ENCODE peak calls at places on chromosome 19, in nine cellular contexts. One of them, this sample, is unnamed.

GRCh38 chr19:55228403-55229031 is at the start of gene TMEM86B:
- DNase-seq in nucleus accumbens: no peak
- DNase-seq in fibroblast of villous mesenchyme: no peak
- DNase-seq in BJ: no peak
- DNase-seq in GF-D8: no peak
- DNase-seq in uterus: no peak
- DNase-seq in astrocyte of the hippocampus: no peak
- DNase-seq in RPMI7951: no peak
- DNase-seq in fibroblast of mammary gland: no peak
- DNase-seq in this sample: no peak

GRCh38 chr19:18234194-18234593 is 8.0 kb upstream of the PDE4C start:
- DNase-seq in nucleus accumbens: no peak
- DNase-seq in fibroblast of villous mesenchyme: no peak
- DNase-seq in BJ: no peak
- DNase-seq in GF-D8: no peak
- DNase-seq in uterus: no peak
- DNase-seq in astrocyte of the hippocampus: no peak
- DNase-seq in RPMI7951: no peak
- DNase-seq in fibroblast of mammary gland: no peak
- DNase-seq in this sample: no peak

GRCh38 chr19:45507864-45508680 is 793 bp downstream of the VASP start:
- DNase-seq in nucleus accumbens: no peak
- DNase-seq in fibroblast of villous mesenchyme: no peak
- DNase-seq in BJ: no peak
- DNase-seq in GF-D8: no peak
- DNase-seq in uterus: peak
- DNase-seq in astrocyte of the hippocampus: peak
- DNase-seq in RPMI7951: peak
- DNase-seq in fibroblast of mammary gland: no peak
- DNase-seq in this sample: peak

GRCh38 chr19:3968556-3969434 is 2.1 kb downstream of the DAPK3 start:
- DNase-seq in nucleus accumbens: no peak
- DNase-seq in fibroblast of villous mesenchyme: peak
- DNase-seq in BJ: peak
- DNase-seq in GF-D8: no peak
- DNase-seq in uterus: peak
- DNase-seq in astrocyte of the hippocampus: peak
- DNase-seq in RPMI7951: peak
- DNase-seq in fibroblast of mammary gland: peak
- DNase-seq in this sample: peak

GRCh38 chr19:5503598-5503997 is 48.4 kb downstream of the ZNRF4 start:
- DNase-seq in nucleus accumbens: no peak
- DNase-seq in fibroblast of villous mesenchyme: no peak
- DNase-seq in BJ: no peak
- DNase-seq in GF-D8: no peak
- DNase-seq in uterus: no peak
- DNase-seq in astrocyte of the hippocampus: no peak
- DNase-seq in RPMI7951: no peak
- DNase-seq in fibroblast of mammary gland: peak
- DNase-seq in this sample: no peak

GRCh38 chr19:42831221-42832019 is 48.1 kb downstream of the PSG1 start:
- DNase-seq in nucleus accumbens: no peak
- DNase-seq in fibroblast of villous mesenchyme: no peak
- DNase-seq in BJ: no peak
- DNase-seq in GF-D8: no peak
- DNase-seq in uterus: no peak
- DNase-seq in astrocyte of the hippocampus: no peak
- DNase-seq in RPMI7951: no peak
- DNase-seq in fibroblast of mammary gland: no peak
- DNase-seq in this sample: no peak

GRCh38 chr19:39410620-39411005 is 1.9 kb upstream of the PLEKHG2 start:
- DNase-seq in nucleus accumbens: no peak
- DNase-seq in fibroblast of villous mesenchyme: no peak
- DNase-seq in BJ: no peak
- DNase-seq in GF-D8: no peak
- DNase-seq in uterus: no peak
- DNase-seq in astrocyte of the hippocampus: peak
- DNase-seq in RPMI7951: no peak
- DNase-seq in fibroblast of mammary gland: no peak
- DNase-seq in this sample: no peak

GRCh38 chr19:344625-345319 is at the start of gene MIER2:
- DNase-seq in nucleus accumbens: peak
- DNase-seq in fibroblast of villous mesenchyme: peak
- DNase-seq in BJ: no peak
- DNase-seq in GF-D8: peak
- DNase-seq in uterus: peak
- DNase-seq in astrocyte of the hippocampus: peak
- DNase-seq in RPMI7951: peak
- DNase-seq in fibroblast of mammary gland: peak
- DNase-seq in this sample: peak

GRCh38 chr19:40366697-40367561 is 18.4 kb downstream of the PLD3 start:
- DNase-seq in nucleus accumbens: peak
- DNase-seq in fibroblast of villous mesenchyme: peak
- DNase-seq in BJ: no peak
- DNase-seq in GF-D8: no peak
- DNase-seq in uterus: no peak
- DNase-seq in astrocyte of the hippocampus: peak
- DNase-seq in RPMI7951: no peak
- DNase-seq in fibroblast of mammary gland: no peak
- DNase-seq in this sample: no peak

GRCh38 chr19:55973982-55974381 is 12.6 kb upstream of the NLRP5 start:
- DNase-seq in nucleus accumbens: no peak
- DNase-seq in fibroblast of villous mesenchyme: no peak
- DNase-seq in BJ: no peak
- DNase-seq in GF-D8: no peak
- DNase-seq in uterus: no peak
- DNase-seq in astrocyte of the hippocampus: no peak
- DNase-seq in RPMI7951: no peak
- DNase-seq in fibroblast of mammary gland: no peak
- DNase-seq in this sample: no peak

GRCh38 chr19:11324079-11324661 is 15.3 kb downstream of the RAB3D start:
- DNase-seq in nucleus accumbens: peak
- DNase-seq in fibroblast of villous mesenchyme: peak
- DNase-seq in BJ: peak
- DNase-seq in GF-D8: peak
- DNase-seq in uterus: peak
- DNase-seq in astrocyte of the hippocampus: peak
- DNase-seq in RPMI7951: peak
- DNase-seq in fibroblast of mammary gland: peak
- DNase-seq in this sample: peak

GRCh38 chr19:35162471-35163326 is 8.2 kb downstream of the FXYD5 start:
- DNase-seq in nucleus accumbens: no peak
- DNase-seq in fibroblast of villous mesenchyme: no peak
- DNase-seq in BJ: no peak
- DNase-seq in GF-D8: no peak
- DNase-seq in uterus: no peak
- DNase-seq in astrocyte of the hippocampus: peak
- DNase-seq in RPMI7951: peak
- DNase-seq in fibroblast of mammary gland: no peak
- DNase-seq in this sample: peak

GRCh38 chr19:5691205-5691929 is 1.3 kb downstream of the RPL36 start:
- DNase-seq in nucleus accumbens: no peak
- DNase-seq in fibroblast of villous mesenchyme: peak
- DNase-seq in BJ: no peak
- DNase-seq in GF-D8: no peak
- DNase-seq in uterus: peak
- DNase-seq in astrocyte of the hippocampus: peak
- DNase-seq in RPMI7951: peak
- DNase-seq in fibroblast of mammary gland: peak
- DNase-seq in this sample: peak

GRCh38 chr19:4352701-4353121 is 9.3 kb downstream of the MPND start:
- DNase-seq in nucleus accumbens: peak
- DNase-seq in fibroblast of villous mesenchyme: peak
- DNase-seq in BJ: no peak
- DNase-seq in GF-D8: no peak
- DNase-seq in uterus: no peak
- DNase-seq in astrocyte of the hippocampus: peak
- DNase-seq in RPMI7951: peak
- DNase-seq in fibroblast of mammary gland: peak
- DNase-seq in this sample: peak

GRCh38 chr19:38989066-38989605 is 13.6 kb upstream of the FBXO17 start:
- DNase-seq in nucleus accumbens: no peak
- DNase-seq in fibroblast of villous mesenchyme: peak
- DNase-seq in BJ: no peak
- DNase-seq in GF-D8: no peak
- DNase-seq in uterus: no peak
- DNase-seq in astrocyte of the hippocampus: peak
- DNase-seq in RPMI7951: peak
- DNase-seq in fibroblast of mammary gland: no peak
- DNase-seq in this sample: peak

GRCh38 chr19:42114412-42114811 is 17.8 kb downstream of the POU2F2 start:
- DNase-seq in nucleus accumbens: no peak
- DNase-seq in fibroblast of villous mesenchyme: no peak
- DNase-seq in BJ: no peak
- DNase-seq in GF-D8: no peak
- DNase-seq in uterus: no peak
- DNase-seq in astrocyte of the hippocampus: no peak
- DNase-seq in RPMI7951: peak
- DNase-seq in fibroblast of mammary gland: no peak
- DNase-seq in this sample: peak

GRCh38 chr19:39671739-39672363 is 16.1 kb downstream of the LGALS16 start:
- DNase-seq in nucleus accumbens: peak
- DNase-seq in fibroblast of villous mesenchyme: peak
- DNase-seq in BJ: no peak
- DNase-seq in GF-D8: peak
- DNase-seq in uterus: no peak
- DNase-seq in astrocyte of the hippocampus: peak
- DNase-seq in RPMI7951: peak
- DNase-seq in fibroblast of mammary gland: peak
- DNase-seq in this sample: peak

GRCh38 chr19:40668991-40669614 is 21.3 kb downstream of the NUMBL start:
- DNase-seq in nucleus accumbens: no peak
- DNase-seq in fibroblast of villous mesenchyme: no peak
- DNase-seq in BJ: no peak
- DNase-seq in GF-D8: no peak
- DNase-seq in uterus: no peak
- DNase-seq in astrocyte of the hippocampus: no peak
- DNase-seq in RPMI7951: no peak
- DNase-seq in fibroblast of mammary gland: no peak
- DNase-seq in this sample: no peak

GRCh38 chr19:52226652-52227051 is 36.8 kb downstream of the PPP2R1A start:
- DNase-seq in nucleus accumbens: no peak
- DNase-seq in fibroblast of villous mesenchyme: no peak
- DNase-seq in BJ: no peak
- DNase-seq in GF-D8: no peak
- DNase-seq in uterus: no peak
- DNase-seq in astrocyte of the hippocampus: no peak
- DNase-seq in RPMI7951: no peak
- DNase-seq in fibroblast of mammary gland: no peak
- DNase-seq in this sample: no peak

GRCh38 chr19:5921777-5922176 is 7.7 kb downstream of the CAPS start:
- DNase-seq in nucleus accumbens: no peak
- DNase-seq in fibroblast of villous mesenchyme: no peak
- DNase-seq in BJ: no peak
- DNase-seq in GF-D8: no peak
- DNase-seq in uterus: no peak
- DNase-seq in astrocyte of the hippocampus: no peak
- DNase-seq in RPMI7951: no peak
- DNase-seq in fibroblast of mammary gland: no peak
- DNase-seq in this sample: no peak

GRCh38 chr19:56823956-56824355 is 16.6 kb downstream of the PEG3 start:
- DNase-seq in nucleus accumbens: no peak
- DNase-seq in fibroblast of villous mesenchyme: no peak
- DNase-seq in BJ: no peak
- DNase-seq in GF-D8: no peak
- DNase-seq in uterus: no peak
- DNase-seq in astrocyte of the hippocampus: no peak
- DNase-seq in RPMI7951: no peak
- DNase-seq in fibroblast of mammary gland: no peak
- DNase-seq in this sample: no peak

GRCh38 chr19:10290876-10291553 is 1.3 kb downstream of the ICAM5 start:
- DNase-seq in nucleus accumbens: peak
- DNase-seq in fibroblast of villous mesenchyme: peak
- DNase-seq in BJ: no peak
- DNase-seq in GF-D8: no peak
- DNase-seq in uterus: no peak
- DNase-seq in astrocyte of the hippocampus: peak
- DNase-seq in RPMI7951: peak
- DNase-seq in fibroblast of mammary gland: no peak
- DNase-seq in this sample: peak

GRCh38 chr19:10823690-10824089 is 12.3 kb downstream of the TMED1 start:
- DNase-seq in nucleus accumbens: no peak
- DNase-seq in fibroblast of villous mesenchyme: no peak
- DNase-seq in BJ: no peak
- DNase-seq in GF-D8: no peak
- DNase-seq in uterus: no peak
- DNase-seq in astrocyte of the hippocampus: no peak
- DNase-seq in RPMI7951: no peak
- DNase-seq in fibroblast of mammary gland: no peak
- DNase-seq in this sample: no peak

GRCh38 chr19:18418725-18419194 is 438 bp upstream of the SSBP4 start:
- DNase-seq in nucleus accumbens: no peak
- DNase-seq in fibroblast of villous mesenchyme: no peak
- DNase-seq in BJ: no peak
- DNase-seq in GF-D8: peak
- DNase-seq in uterus: no peak
- DNase-seq in astrocyte of the hippocampus: no peak
- DNase-seq in RPMI7951: peak
- DNase-seq in fibroblast of mammary gland: no peak
- DNase-seq in this sample: no peak